ENCODE peak calls at places on chromosomes 11 and 22, in seven cellular contexts. O is PC-9; D is ovary; J is CD4-positive, CD25-positive, alpha-beta regulatory T cell; L is A549; A is esophagus squamous epithelium; B is spleen. W is an unnamed sample.

GRCh38 chr11:88231894-88232482 is 56.7 kb upstream of the RAB38 start:
- DNase-seq in O (peak; percentile 35), D (no peak), J (peak; percentile 16), L (peak; percentile 7), A (no peak), B (no peak), W (no peak)

GRCh38 chr11:15863411-15863810 is 492.9 kb downstream of the SOX6 start:
- DNase-seq in O (no peak), D (no peak), J (no peak), L (no peak), A (no peak), B (no peak), W (no peak)

GRCh38 chr11:96388891-96389603 is 665 bp downstream of the CCDC82 start:
- DNase-seq in O (peak; percentile 44), D (no peak), J (no peak), L (no peak), A (no peak), B (no peak), W (no peak)

GRCh38 chr11:103633037-103633788 is 403.2 kb upstream of the DDI1 start:
- DNase-seq in O (peak; percentile 53), D (no peak), J (no peak), L (no peak), A (no peak), B (no peak), W (no peak)

GRCh38 chr22:30445438-30445936 is 19.9 kb downstream of the MTFP1 start:
- DNase-seq in O (no peak), D (no peak), J (no peak), L (no peak), A (no peak), B (no peak), W (no peak)

GRCh38 chr22:26597026-26597425 is 7.1 kb upstream of the TPST2 start:
- DNase-seq in O (no peak), D (no peak), J (no peak), L (no peak), A (no peak), B (peak; percentile 44), W (no peak)

GRCh38 chr11:132632641-132633124 is 899.6 kb downstream of the OPCML start:
- DNase-seq in O (peak; percentile 77), D (no peak), J (no peak), L (peak; percentile 7), A (no peak), B (no peak), W (no peak)

GRCh38 chr11:116119158-116119557 is 614.9 kb upstream of the CADM1 start:
- DNase-seq in O (no peak), D (no peak), J (no peak), L (no peak), A (no peak), B (no peak), W (no peak)

GRCh38 chr22:28817919-28818859 is 17.8 kb upstream of the XBP1 start:
- DNase-seq in O (peak; percentile 94), D (no peak), J (no peak), L (no peak), A (no peak), B (peak; percentile 49), W (no peak)

GRCh38 chr11:74157169-74157568 is 13.6 kb downstream of the C2CD3 start:
- DNase-seq in O (no peak), D (no peak), J (no peak), L (no peak), A (no peak), B (no peak), W (no peak)

GRCh38 chr11:5500391-5500790 is 9.4 kb downstream of the UBQLN3 start:
- DNase-seq in O (no peak), D (no peak), J (no peak), L (no peak), A (no peak), B (no peak), W (no peak)

GRCh38 chr22:39248254-39248653 is 3.5 kb upstream of the PDGFB start:
- DNase-seq in O (no peak), D (no peak), J (no peak), L (no peak), A (no peak), B (no peak), W (no peak)

GRCh38 chr11:68358416-68358815 is 46.0 kb downstream of the LRP5 start:
- DNase-seq in O (no peak), D (no peak), J (no peak), L (no peak), A (no peak), B (no peak), W (no peak)

GRCh38 chr11:57546869-57547518 is 9.6 kb downstream of the SMTNL1 start:
- DNase-seq in O (no peak), D (no peak), J (no peak), L (peak; percentile 50), A (no peak), B (no peak), W (no peak)

GRCh38 chr11:130146797-130147196 is 12.8 kb upstream of the ST14 start:
- DNase-seq in O (peak; percentile 95), D (no peak), J (no peak), L (no peak), A (no peak), B (no peak), W (no peak)

GRCh38 chr22:37324340-37325023 is 42.2 kb downstream of the CYTH4 start:
- DNase-seq in O (no peak), D (no peak), J (no peak), L (no peak), A (no peak), B (no peak), W (no peak)

GRCh38 chr11:2582958-2583604 is 116.7 kb downstream of the KCNQ1OT1 start:
- DNase-seq in O (no peak), D (no peak), J (no peak), L (no peak), A (no peak), B (peak; percentile 74), W (peak; percentile 16)

GRCh38 chr11:130433357-130433756 is 4.9 kb upstream of the ADAMTS8 start:
- DNase-seq in O (no peak), D (no peak), J (no peak), L (no peak), A (no peak), B (no peak), W (no peak)

GRCh38 chr11:118342503-118343161 is at the start of gene CD3D:
- DNase-seq in O (no peak), D (no peak), J (peak; percentile 67), L (no peak), A (no peak), B (no peak), W (no peak)

GRCh38 chr22:30028731-30029130 is 51.5 kb upstream of the HORMAD2 start:
- DNase-seq in O (no peak), D (no peak), J (no peak), L (no peak), A (no peak), B (no peak), W (no peak)

GRCh38 chr11:15893080-15893492 is 463.3 kb downstream of the SOX6 start:
- DNase-seq in O (peak; percentile 87), D (no peak), J (no peak), L (no peak), A (no peak), B (no peak), W (no peak)

GRCh38 chr22:21642584-21643448 is 714 bp downstream of the SDF2L1 start:
- DNase-seq in O (peak; percentile 37), D (no peak), J (peak; percentile 53), L (peak; percentile 66), A (no peak), B (peak; percentile 87), W (peak; percentile 68)

GRCh38 chr11:129768356-129768755 is 47.3 kb upstream of the TMEM45B start:
- DNase-seq in O (no peak), D (no peak), J (no peak), L (no peak), A (no peak), B (no peak), W (no peak)

GRCh38 chr11:121881806-121882205 is 234.2 kb downstream of the BLID start:
- DNase-seq in O (no peak), D (no peak), J (no peak), L (no peak), A (no peak), B (no peak), W (no peak)

GRCh38 chr11:121886005-121886739 is 229.8 kb downstream of the BLID start:
- DNase-seq in O (no peak), D (peak; percentile 79), J (no peak), L (no peak), A (no peak), B (no peak), W (peak; percentile 46)

GRCh38 chr11:121887564-121887963 is 228.5 kb downstream of the BLID start:
- DNase-seq in O (no peak), D (no peak), J (no peak), L (no peak), A (no peak), B (no peak), W (no peak)

GRCh38 chr11:121886956-121887355 is 229.1 kb downstream of the BLID start:
- DNase-seq in O (no peak), D (no peak), J (no peak), L (no peak), A (no peak), B (no peak), W (no peak)

GRCh38 chr11:121884601-121885000 is 231.4 kb downstream of the BLID start:
- DNase-seq in O (no peak), D (no peak), J (no peak), L (no peak), A (no peak), B (no peak), W (no peak)
- H3K27ac ChIP-seq in O (no peak overlapping the region), D (no peak overlapping the region), J (no peak overlapping the region), L (no peak overlapping the region), A (no peak overlapping the region), B (no peak overlapping the region), W (no peak overlapping the region)

GRCh38 chr11:72100009-72100408 is 3.1 kb downstream of the LAMTOR1 start:
- DNase-seq in O (no peak), D (no peak), J (no peak), L (no peak), A (no peak), B (no peak), W (no peak)
- H3K27ac ChIP-seq in O (no peak overlapping the region), D (no peak overlapping the region), J (no peak overlapping the region), L (no peak overlapping the region), A (peak overlapping the region; percentile 37), B (peak overlapping the region; percentile 98), W (no peak overlapping the region)

DNA sequence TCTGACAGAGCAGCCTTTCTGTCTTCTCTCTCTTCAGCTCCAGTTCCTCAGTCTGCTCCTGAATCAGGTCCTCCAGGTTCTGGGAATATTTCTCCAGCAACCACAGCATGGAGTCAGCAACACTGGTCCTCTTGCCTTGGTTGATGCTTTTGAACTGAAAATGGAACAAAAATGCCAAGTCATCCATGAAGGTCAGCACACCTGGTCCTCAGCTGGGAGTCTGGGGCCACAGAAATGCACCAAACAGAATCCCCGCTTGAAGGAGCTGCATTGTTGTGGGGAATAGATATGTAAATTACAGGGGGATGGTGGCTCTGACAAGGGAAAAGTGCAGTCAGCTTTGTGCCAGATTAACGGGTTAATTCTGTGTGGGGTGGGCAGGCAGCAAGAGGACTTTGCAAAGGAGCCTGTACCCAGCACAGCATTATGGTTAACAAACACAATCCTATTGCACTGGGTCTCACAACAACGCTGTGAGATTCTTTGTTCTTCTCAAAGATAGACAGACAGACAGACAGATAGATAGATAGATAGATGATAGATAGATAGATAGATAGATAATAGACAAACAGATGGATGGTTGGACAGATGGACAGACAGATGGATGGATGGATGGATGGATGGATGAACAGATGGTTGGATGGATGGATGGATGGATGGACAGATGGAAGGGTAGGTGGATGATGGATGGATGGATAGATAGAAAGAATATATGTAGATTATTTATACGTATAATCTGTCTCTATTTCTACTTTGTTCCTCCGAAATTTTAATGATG is 33.8 kb upstream of the LRRC32 start:
- DNase-seq in O (no peak), D (no peak), J (no peak), L (no peak), A (no peak), B (no peak), W (no peak)
- H3K27ac ChIP-seq in O (no peak overlapping the region), D (no peak overlapping the region), J (no peak overlapping the region), L (no peak overlapping the region), A (no peak overlapping the region), B (no peak overlapping the region), W (no peak overlapping the region)

GRCh38 chr22:47631571-47632102 is 869.2 kb downstream of the TBC1D22A start:
- DNase-seq in O (peak; percentile 91), D (no peak), J (no peak), L (no peak), A (no peak), B (no peak), W (no peak)
- H3K27ac ChIP-seq in O (peak overlapping the region; percentile 23), D (no peak overlapping the region), J (no peak overlapping the region), L (no peak overlapping the region), A (no peak overlapping the region), B (no peak overlapping the region), W (no peak overlapping the region)